ENCODE peak calls at places on chromosomes 12 and 14, in five cellular contexts. One of them, this sample, is unnamed.

GRCh38 chr14:70856851-70857498 is 47.7 kb upstream of the MAP3K9 start:
- DNase-seq in ascending aorta: no peak
- DNase-seq in AG08396: peak; percentile 66
- DNase-seq in Daoy: peak; percentile 94
- DNase-seq in stimulated activated CD4-positive, alpha-beta T cell treated with anti-CD3 and anti-CD28 coated beads, TNF-alpha, amount 100 ng/mL, for 4 hours: no peak
- DNase-seq in this sample: no peak

GRCh38 chr12:42957136-42957535 is 367.6 kb upstream of the PRICKLE1 start:
- DNase-seq in ascending aorta: no peak
- DNase-seq in AG08396: no peak
- DNase-seq in Daoy: no peak
- DNase-seq in stimulated activated CD4-positive, alpha-beta T cell treated with anti-CD3 and anti-CD28 coated beads, TNF-alpha, amount 100 ng/mL, for 4 hours: no peak
- DNase-seq in this sample: no peak

GRCh38 chr14:79254069-79254775 is 957.1 kb downstream of the DIO2 start:
- DNase-seq in ascending aorta: no peak
- DNase-seq in AG08396: peak; percentile 41
- DNase-seq in Daoy: no peak
- DNase-seq in stimulated activated CD4-positive, alpha-beta T cell treated with anti-CD3 and anti-CD28 coated beads, TNF-alpha, amount 100 ng/mL, for 4 hours: no peak
- DNase-seq in this sample: no peak

GRCh38 chr12:54378791-54379400 is 5.6 kb downstream of the ZNF385A start:
- DNase-seq in ascending aorta: no peak
- DNase-seq in AG08396: peak; percentile 90
- DNase-seq in Daoy: peak; percentile 73
- DNase-seq in stimulated activated CD4-positive, alpha-beta T cell treated with anti-CD3 and anti-CD28 coated beads, TNF-alpha, amount 100 ng/mL, for 4 hours: no peak
- DNase-seq in this sample: no peak

GRCh38 chr12:126899926-126900792 is 1366.8 kb upstream of the TMEM132C start:
- DNase-seq in ascending aorta: no peak
- DNase-seq in AG08396: no peak
- DNase-seq in Daoy: no peak
- DNase-seq in stimulated activated CD4-positive, alpha-beta T cell treated with anti-CD3 and anti-CD28 coated beads, TNF-alpha, amount 100 ng/mL, for 4 hours: no peak
- DNase-seq in this sample: no peak

GRCh38 chr12:48602192-48602989 is 32.5 kb upstream of the LALBA start:
- DNase-seq in ascending aorta: no peak
- DNase-seq in AG08396: no peak
- DNase-seq in Daoy: no peak
- DNase-seq in stimulated activated CD4-positive, alpha-beta T cell treated with anti-CD3 and anti-CD28 coated beads, TNF-alpha, amount 100 ng/mL, for 4 hours: no peak
- DNase-seq in this sample: no peak

GRCh38 chr14:23183479-23183878 is at the start of gene SLC7A8:
- DNase-seq in ascending aorta: peak; percentile 80
- DNase-seq in AG08396: no peak
- DNase-seq in Daoy: peak; percentile 24
- DNase-seq in stimulated activated CD4-positive, alpha-beta T cell treated with anti-CD3 and anti-CD28 coated beads, TNF-alpha, amount 100 ng/mL, for 4 hours: peak; percentile 11
- DNase-seq in this sample: peak; percentile 59

GRCh38 chr14:61187642-61187905 is 93.6 kb downstream of the TMEM30B start:
- DNase-seq in ascending aorta: no peak
- DNase-seq in AG08396: no peak
- DNase-seq in Daoy: no peak
- DNase-seq in stimulated activated CD4-positive, alpha-beta T cell treated with anti-CD3 and anti-CD28 coated beads, TNF-alpha, amount 100 ng/mL, for 4 hours: no peak
- DNase-seq in this sample: no peak

GRCh38 chr12:31020385-31021166 is 53.1 kb upstream of the DDX11 start:
- DNase-seq in ascending aorta: no peak
- DNase-seq in AG08396: no peak
- DNase-seq in Daoy: no peak
- DNase-seq in stimulated activated CD4-positive, alpha-beta T cell treated with anti-CD3 and anti-CD28 coated beads, TNF-alpha, amount 100 ng/mL, for 4 hours: no peak
- DNase-seq in this sample: no peak

GRCh38 chr12:10617868-10618267 is 4.5 kb upstream of the MAGOHB start:
- DNase-seq in ascending aorta: no peak
- DNase-seq in AG08396: no peak
- DNase-seq in Daoy: no peak
- DNase-seq in stimulated activated CD4-positive, alpha-beta T cell treated with anti-CD3 and anti-CD28 coated beads, TNF-alpha, amount 100 ng/mL, for 4 hours: no peak
- DNase-seq in this sample: no peak

GRCh38 chr14:51323492-51323891 is 83.4 kb downstream of the TMX1 start:
- DNase-seq in ascending aorta: no peak
- DNase-seq in AG08396: no peak
- DNase-seq in Daoy: no peak
- DNase-seq in stimulated activated CD4-positive, alpha-beta T cell treated with anti-CD3 and anti-CD28 coated beads, TNF-alpha, amount 100 ng/mL, for 4 hours: no peak
- DNase-seq in this sample: no peak

GRCh38 chr12:116257213-116257612 is 20.3 kb downstream of the MED13L start:
- DNase-seq in ascending aorta: no peak
- DNase-seq in AG08396: no peak
- DNase-seq in Daoy: no peak
- DNase-seq in stimulated activated CD4-positive, alpha-beta T cell treated with anti-CD3 and anti-CD28 coated beads, TNF-alpha, amount 100 ng/mL, for 4 hours: no peak
- DNase-seq in this sample: no peak

GRCh38 chr12:65123435-65124063 is 2.4 kb upstream of the WIF1 start:
- DNase-seq in ascending aorta: no peak
- DNase-seq in AG08396: peak; percentile 22
- DNase-seq in Daoy: peak; percentile 48
- DNase-seq in stimulated activated CD4-positive, alpha-beta T cell treated with anti-CD3 and anti-CD28 coated beads, TNF-alpha, amount 100 ng/mL, for 4 hours: no peak
- DNase-seq in this sample: no peak

GRCh38 chr14:92680781-92681650 is 67.4 kb downstream of the LGMN start:
- DNase-seq in ascending aorta: peak; percentile 86
- DNase-seq in AG08396: peak; percentile 86
- DNase-seq in Daoy: peak; percentile 77
- DNase-seq in stimulated activated CD4-positive, alpha-beta T cell treated with anti-CD3 and anti-CD28 coated beads, TNF-alpha, amount 100 ng/mL, for 4 hours: peak; percentile 55
- DNase-seq in this sample: peak; percentile 27

GRCh38 chr12:28025821-28026505 is 53.4 kb upstream of the PTHLH start:
- DNase-seq in ascending aorta: no peak
- DNase-seq in AG08396: no peak
- DNase-seq in Daoy: no peak
- DNase-seq in stimulated activated CD4-positive, alpha-beta T cell treated with anti-CD3 and anti-CD28 coated beads, TNF-alpha, amount 100 ng/mL, for 4 hours: no peak
- DNase-seq in this sample: no peak

GRCh38 chr12:121610239-121611149 is 15.8 kb upstream of the ORAI1 start:
- DNase-seq in ascending aorta: no peak
- DNase-seq in AG08396: peak; percentile 55
- DNase-seq in Daoy: no peak
- DNase-seq in stimulated activated CD4-positive, alpha-beta T cell treated with anti-CD3 and anti-CD28 coated beads, TNF-alpha, amount 100 ng/mL, for 4 hours: no peak
- DNase-seq in this sample: peak; percentile 46

GRCh38 chr12:120346681-120347080 is 19.1 kb upstream of the PLA2G1B start:
- DNase-seq in ascending aorta: no peak
- DNase-seq in AG08396: no peak
- DNase-seq in Daoy: no peak
- DNase-seq in stimulated activated CD4-positive, alpha-beta T cell treated with anti-CD3 and anti-CD28 coated beads, TNF-alpha, amount 100 ng/mL, for 4 hours: no peak
- DNase-seq in this sample: no peak

GRCh38 chr12:106669216-106669615 is 86.4 kb downstream of the RFX4 start:
- DNase-seq in ascending aorta: no peak
- DNase-seq in AG08396: no peak
- DNase-seq in Daoy: no peak
- DNase-seq in stimulated activated CD4-positive, alpha-beta T cell treated with anti-CD3 and anti-CD28 coated beads, TNF-alpha, amount 100 ng/mL, for 4 hours: no peak
- DNase-seq in this sample: no peak

GRCh38 chr14:88245321-88245720 is 77.7 kb downstream of the KCNK10 start:
- DNase-seq in ascending aorta: no peak
- DNase-seq in AG08396: no peak
- DNase-seq in Daoy: peak; percentile 92
- DNase-seq in stimulated activated CD4-positive, alpha-beta T cell treated with anti-CD3 and anti-CD28 coated beads, TNF-alpha, amount 100 ng/mL, for 4 hours: no peak
- DNase-seq in this sample: no peak

GRCh38 chr14:104843006-104843405 is 22.1 kb upstream of the CEP170B start:
- DNase-seq in ascending aorta: peak; percentile 43
- DNase-seq in AG08396: no peak
- DNase-seq in Daoy: no peak
- DNase-seq in stimulated activated CD4-positive, alpha-beta T cell treated with anti-CD3 and anti-CD28 coated beads, TNF-alpha, amount 100 ng/mL, for 4 hours: no peak
- DNase-seq in this sample: no peak

GRCh38 chr12:53486730-53487487 is 12.3 kb downstream of the MAP3K12 start:
- DNase-seq in ascending aorta: no peak
- DNase-seq in AG08396: no peak
- DNase-seq in Daoy: no peak
- DNase-seq in stimulated activated CD4-positive, alpha-beta T cell treated with anti-CD3 and anti-CD28 coated beads, TNF-alpha, amount 100 ng/mL, for 4 hours: no peak
- DNase-seq in this sample: no peak

GRCh38 chr14:69648480-69649414 is 37.4 kb downstream of the SUSD6 start:
- DNase-seq in ascending aorta: no peak
- DNase-seq in AG08396: peak; percentile 57
- DNase-seq in Daoy: peak; percentile 73
- DNase-seq in stimulated activated CD4-positive, alpha-beta T cell treated with anti-CD3 and anti-CD28 coated beads, TNF-alpha, amount 100 ng/mL, for 4 hours: no peak
- DNase-seq in this sample: no peak

GRCh38 chr12:112828534-112828933 is 37.0 kb downstream of the RPH3A start:
- DNase-seq in ascending aorta: no peak
- DNase-seq in AG08396: no peak
- DNase-seq in Daoy: no peak
- DNase-seq in stimulated activated CD4-positive, alpha-beta T cell treated with anti-CD3 and anti-CD28 coated beads, TNF-alpha, amount 100 ng/mL, for 4 hours: no peak
- DNase-seq in this sample: no peak

GRCh38 chr12:69046372-69046771 is 113.4 kb upstream of the CPM start:
- DNase-seq in ascending aorta: no peak
- DNase-seq in AG08396: no peak
- DNase-seq in Daoy: no peak
- DNase-seq in stimulated activated CD4-positive, alpha-beta T cell treated with anti-CD3 and anti-CD28 coated beads, TNF-alpha, amount 100 ng/mL, for 4 hours: no peak
- DNase-seq in this sample: no peak

GRCh38 chr14:57493467-57494181 is at the start of gene CCDC198:
- DNase-seq in ascending aorta: no peak
- DNase-seq in AG08396: no peak
- DNase-seq in Daoy: peak; percentile 44
- DNase-seq in stimulated activated CD4-positive, alpha-beta T cell treated with anti-CD3 and anti-CD28 coated beads, TNF-alpha, amount 100 ng/mL, for 4 hours: no peak
- DNase-seq in this sample: no peak

GRCh38 chr14:105257464-105257863 is 9.1 kb downstream of the BTBD6 start:
- DNase-seq in ascending aorta: no peak
- DNase-seq in AG08396: no peak
- DNase-seq in Daoy: no peak
- DNase-seq in stimulated activated CD4-positive, alpha-beta T cell treated with anti-CD3 and anti-CD28 coated beads, TNF-alpha, amount 100 ng/mL, for 4 hours: no peak
- DNase-seq in this sample: no peak

GRCh38 chr12:63150255-63151060 is 543 bp downstream of the AVPR1A start:
- DNase-seq in ascending aorta: peak; percentile 60
- DNase-seq in AG08396: peak; percentile 7
- DNase-seq in Daoy: peak; percentile 14
- DNase-seq in stimulated activated CD4-positive, alpha-beta T cell treated with anti-CD3 and anti-CD28 coated beads, TNF-alpha, amount 100 ng/mL, for 4 hours: no peak
- DNase-seq in this sample: no peak

GRCh38 chr12:39912211-39912980 is 193.5 kb downstream of the SLC2A13 start:
- DNase-seq in ascending aorta: no peak
- DNase-seq in AG08396: no peak
- DNase-seq in Daoy: no peak
- DNase-seq in stimulated activated CD4-positive, alpha-beta T cell treated with anti-CD3 and anti-CD28 coated beads, TNF-alpha, amount 100 ng/mL, for 4 hours: no peak
- DNase-seq in this sample: no peak

GRCh38 chr12:132561784-132562156 is 48.6 kb downstream of the LRCOL1 start:
- DNase-seq in ascending aorta: no peak
- DNase-seq in AG08396: peak; percentile 66
- DNase-seq in Daoy: peak; percentile 48
- DNase-seq in stimulated activated CD4-positive, alpha-beta T cell treated with anti-CD3 and anti-CD28 coated beads, TNF-alpha, amount 100 ng/mL, for 4 hours: no peak
- DNase-seq in this sample: no peak

GRCh38 chr12:68080577-68080976 is 79.0 kb downstream of the IFNG start:
- DNase-seq in ascending aorta: no peak
- DNase-seq in AG08396: no peak
- DNase-seq in Daoy: no peak
- DNase-seq in stimulated activated CD4-positive, alpha-beta T cell treated with anti-CD3 and anti-CD28 coated beads, TNF-alpha, amount 100 ng/mL, for 4 hours: no peak
- DNase-seq in this sample: no peak

GRCh38 chr14:75409425-75410205 is 18.2 kb upstream of the JDP2 start:
- DNase-seq in ascending aorta: no peak
- DNase-seq in AG08396: no peak
- DNase-seq in Daoy: no peak
- DNase-seq in stimulated activated CD4-positive, alpha-beta T cell treated with anti-CD3 and anti-CD28 coated beads, TNF-alpha, amount 100 ng/mL, for 4 hours: no peak
- DNase-seq in this sample: no peak

GRCh38 chr14:36996133-36996856 is 176.1 kb downstream of the SLC25A21 start:
- DNase-seq in ascending aorta: no peak
- DNase-seq in AG08396: peak; percentile 45
- DNase-seq in Daoy: peak; percentile 91
- DNase-seq in stimulated activated CD4-positive, alpha-beta T cell treated with anti-CD3 and anti-CD28 coated beads, TNF-alpha, amount 100 ng/mL, for 4 hours: no peak
- DNase-seq in this sample: no peak

This sample was measured in anterior cingulate cortex.